ENCODE peak calls at places on chromosomes 1 and 21, in four cellular contexts. K is HCT116, M is transverse colon, V is stomach. R is an unnamed sample.
A peak's percentile ranks its signal among the peaks of the same experiment; 100 is the strongest.

GRCh38 chr1:17347769-17348592 is 24.0 kb upstream of the PADI6 start:
- DNase-seq in K (peak; percentile 61), M (no peak), V (no peak), R (peak; percentile 31)

GRCh38 chr1:69492286-69492685 is 75.4 kb upstream of the LRRC7 start:
- DNase-seq in K (no peak), M (no peak), V (no peak), R (no peak)

GRCh38 chr1:26894263-26894662 is 4.2 kb upstream of the GPN2 start:
- DNase-seq in K (no peak), M (no peak), V (no peak), R (no peak)

GRCh38 chr1:27887215-27888035 is 15.1 kb downstream of the THEMIS2 start:
- DNase-seq in K (no peak), M (peak; percentile 59), V (no peak), R (no peak)

GRCh38 chr1:72649211-72649888 is 367.0 kb upstream of the NEGR1 start:
- DNase-seq in K (no peak), M (no peak), V (no peak), R (no peak)

GRCh38 chr1:213783273-213783672 is 204.5 kb upstream of the PROX1 start:
- DNase-seq in K (no peak), M (no peak), V (no peak), R (no peak)

GRCh38 chr1:192133350-192133950 is 24.8 kb upstream of the RGS18 start:
- DNase-seq in K (no peak), M (no peak), V (no peak), R (no peak)

GRCh38 chr21:42474043-42474831 is 21.8 kb downstream of the RSPH1 start:
- DNase-seq in K (peak; percentile 65), M (peak; percentile 94), V (peak; percentile 90), R (no peak)

GRCh38 chr1:111334169-111334568 is 43.5 kb downstream of the CHIA start:
- DNase-seq in K (peak; percentile 21), M (no peak), V (peak; percentile 53), R (peak; percentile 7)

GRCh38 chr21:41709965-41710822 is 56.7 kb downstream of the RIPK4 start:
- DNase-seq in K (no peak), M (no peak), V (peak; percentile 60), R (no peak)

GRCh38 chr1:112761714-112762480 is 46.8 kb upstream of the PPM1J start:
- DNase-seq in K (no peak), M (no peak), V (no peak), R (no peak)

GRCh38 chr1:43979528-43980254 is 681 bp downstream of the B4GALT2 start:
- DNase-seq in K (no peak), M (peak; percentile 72), V (peak; percentile 39), R (peak; percentile 75)

GRCh38 chr1:69455718-69456117 is 112.0 kb upstream of the LRRC7 start:
- DNase-seq in K (no peak), M (no peak), V (no peak), R (no peak)

GRCh38 chr1:230107941-230108340 is 40.9 kb downstream of the GALNT2 start:
- DNase-seq in K (no peak), M (no peak), V (no peak), R (no peak)
- TF ChIP-seq POLR2A in K (no peak), M (no peak), V (no peak), R (no peak)

GRCh38 chr1:82452096-82452495 is 651.4 kb downstream of the ADGRL2 start:
- DNase-seq in K (no peak), M (no peak), V (no peak), R (no peak)
- TF ChIP-seq POLR2A in K (no peak), M (no peak), V (no peak), R (no peak)

DNA sequence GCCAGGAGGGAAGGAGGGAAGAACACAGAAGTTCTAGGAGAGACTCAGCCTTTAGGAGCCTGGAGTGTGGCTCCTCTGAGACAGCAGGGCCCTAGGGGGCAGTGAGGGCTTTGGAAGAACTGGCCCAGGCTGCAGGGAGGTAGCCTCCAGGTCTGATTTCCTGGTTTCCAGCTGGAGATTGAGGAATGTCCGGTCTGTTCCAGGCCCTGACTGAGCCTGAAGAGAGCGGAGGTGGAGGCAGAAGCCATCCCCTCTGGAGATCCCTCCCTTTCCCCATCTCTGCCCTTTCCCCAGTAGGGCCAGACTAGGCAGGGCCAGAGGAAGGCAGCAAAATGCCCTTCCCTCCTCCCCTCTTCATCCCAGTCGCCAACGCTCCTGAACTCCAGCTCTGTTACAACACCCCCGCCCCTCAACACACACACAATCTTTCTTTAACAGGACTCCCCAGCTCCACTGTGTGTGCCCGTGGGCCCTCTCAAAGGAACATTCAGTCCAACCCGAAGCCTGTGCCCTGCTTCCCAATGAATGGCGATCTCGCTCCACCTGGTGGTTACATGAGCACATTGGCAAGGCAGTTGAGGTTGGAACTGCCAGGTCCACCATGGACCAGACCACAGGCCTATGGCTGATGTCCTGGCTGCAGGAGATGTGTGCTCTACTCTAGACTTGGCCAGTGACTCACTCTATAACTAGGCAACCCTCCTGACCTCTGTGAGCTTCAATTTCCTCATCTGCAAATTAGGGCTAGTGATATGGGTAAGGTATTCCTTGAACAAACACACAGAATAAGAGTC is 32.0 kb downstream of the MAP7D1 start:
- DNase-seq in K (peak; percentile 79), M (peak; percentile 88), V (peak; percentile 88), R (peak; percentile 90)
- TF ChIP-seq POLR2A in K (no peak), M (no peak), V (no peak), R (no peak)

DNA sequence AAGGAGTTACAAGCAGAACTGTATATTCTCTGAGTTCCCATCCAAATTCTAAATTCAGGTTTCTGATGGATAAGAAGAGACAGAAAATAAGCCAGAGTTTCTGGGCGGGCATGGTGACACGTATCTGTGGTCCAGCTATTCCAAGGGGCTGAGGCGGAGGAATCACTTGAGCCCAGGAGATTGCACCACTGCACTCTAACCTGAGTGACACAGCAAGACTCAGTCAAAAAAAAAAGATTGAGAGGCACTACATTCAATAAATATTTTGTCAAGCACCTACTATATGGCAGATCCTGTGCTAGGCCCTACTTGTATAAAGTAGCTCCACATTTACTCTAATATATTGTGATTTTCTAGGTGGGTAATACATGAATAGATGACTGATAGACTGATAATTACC is 6.4 kb upstream of the FRRS1 start:
- DNase-seq in K (no peak), M (no peak), V (no peak), R (no peak)
- TF ChIP-seq POLR2A in K (no peak), M (no peak), V (no peak), R (no peak)

DNA sequence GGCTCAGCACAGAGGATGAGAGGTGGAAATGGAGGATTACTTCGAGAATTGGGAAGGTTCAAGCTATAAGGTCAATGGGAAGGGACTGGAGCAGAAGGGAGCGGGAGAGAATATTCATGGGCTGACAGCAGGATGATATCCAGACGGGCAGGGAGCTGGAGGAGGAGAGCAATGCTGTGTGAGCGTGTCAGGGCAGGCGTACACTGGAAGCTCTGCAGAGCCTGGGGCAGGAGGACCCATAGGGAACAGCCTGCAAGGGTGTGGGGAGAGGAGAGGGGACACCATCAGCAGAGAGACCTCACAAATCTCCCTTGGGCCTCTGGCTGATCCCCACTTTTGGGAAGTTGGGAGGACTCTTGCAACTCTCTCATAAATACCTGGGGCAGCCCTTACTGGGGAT is 13.7 kb downstream of the CSF1 start:
- DNase-seq in K (no peak), M (no peak), V (no peak), R (no peak)
- TF ChIP-seq POLR2A in K (no peak), M (no peak), V (no peak), R (no peak)

DNA sequence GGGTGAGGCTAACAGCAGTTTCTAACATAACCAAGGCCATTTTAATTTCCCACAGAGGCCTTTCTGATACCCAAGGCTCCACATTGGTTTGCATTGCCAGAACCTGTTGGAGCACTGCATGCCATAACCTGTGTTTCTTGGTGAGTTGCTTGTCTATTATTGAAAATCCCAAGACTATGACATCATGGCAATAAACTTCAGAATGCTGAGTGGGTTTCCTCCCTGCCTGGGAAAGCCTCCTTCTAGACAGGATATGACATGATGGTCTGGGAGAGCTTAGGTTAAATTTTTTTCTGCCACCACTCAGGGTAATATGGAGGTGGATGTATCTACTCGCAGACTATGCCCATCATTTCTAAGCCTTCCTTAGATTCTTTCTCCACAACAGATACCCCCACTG is 23.2 kb upstream of the PTGFRN start:
- DNase-seq in K (no peak), M (no peak), V (no peak), R (no peak)
- TF ChIP-seq POLR2A in K (no peak), M (no peak), V (no peak), R (no peak)

DNA sequence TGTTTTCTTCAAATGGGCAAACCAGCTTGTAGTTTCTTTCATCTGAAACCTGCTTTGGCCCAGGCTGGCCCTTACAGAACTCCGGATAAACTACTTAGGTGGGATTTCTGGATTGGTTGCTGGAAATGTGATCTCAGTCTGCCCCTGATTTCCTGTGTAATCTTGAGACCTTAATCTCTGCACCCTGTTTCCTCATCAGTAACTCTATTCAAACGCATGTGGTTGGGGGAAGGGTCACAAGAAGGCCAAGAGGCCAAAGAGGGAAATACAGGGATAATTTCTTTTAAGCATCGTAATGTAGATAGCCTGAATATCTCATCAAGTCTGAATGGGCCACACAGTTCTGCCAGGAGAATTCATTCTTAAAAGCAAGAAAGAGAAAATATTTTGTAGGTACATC is 483.6 kb downstream of the LTN1 start:
- DNase-seq in K (no peak), M (no peak), V (no peak), R (no peak)
- TF ChIP-seq POLR2A in K (no peak), M (no peak), V (no peak), R (no peak)

DNA sequence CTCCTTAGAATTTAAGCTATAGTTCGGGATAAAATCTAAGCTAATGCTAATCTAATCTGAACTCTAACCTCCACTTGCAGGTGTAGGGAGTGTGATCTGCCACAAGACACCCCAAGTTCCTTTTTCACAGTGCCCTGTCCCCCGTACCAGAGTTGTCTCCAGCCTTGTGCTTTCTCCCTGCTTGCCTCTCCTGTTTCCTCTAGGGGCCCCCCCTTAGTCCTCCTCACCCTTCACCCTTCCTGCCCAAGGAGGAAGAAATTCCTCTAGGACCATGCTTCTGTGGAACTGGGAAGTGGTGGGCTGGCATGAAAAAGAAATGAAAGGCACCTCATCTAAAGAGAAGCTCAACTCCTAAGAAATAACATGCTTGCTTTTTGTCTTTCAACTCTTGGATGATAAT is 50.2 kb upstream of the BCL9 start:
- DNase-seq in K (no peak), M (no peak), V (no peak), R (no peak)
- TF ChIP-seq POLR2A in K (no peak), M (no peak), V (no peak), R (no peak)

DNA sequence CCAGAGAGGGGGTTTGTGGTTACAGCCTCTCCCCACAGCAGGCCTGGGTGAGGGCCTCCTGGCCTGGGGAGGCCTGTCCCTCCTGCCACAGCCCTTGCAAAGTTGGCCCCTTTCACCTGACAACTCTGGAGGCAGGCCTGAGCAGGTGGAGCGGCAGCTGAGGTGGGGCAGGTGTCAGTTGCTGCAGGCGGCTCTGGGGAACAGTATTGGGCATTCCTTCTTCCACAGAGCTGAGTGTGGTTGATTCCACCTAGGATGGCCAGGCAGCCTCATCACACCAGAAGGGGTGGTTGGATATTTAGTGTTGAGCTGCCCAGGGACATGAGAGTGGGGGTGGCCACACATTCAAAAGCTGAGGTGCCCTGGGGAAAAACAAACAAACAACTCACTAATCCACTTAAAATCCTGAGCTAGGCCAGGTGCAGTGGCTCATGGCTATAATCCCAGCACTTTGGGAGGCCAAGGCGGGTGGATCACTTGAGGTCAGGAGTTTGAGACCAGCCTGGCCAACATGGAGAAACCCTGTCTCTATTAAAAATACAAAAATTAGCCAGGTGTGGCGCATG is 31.1 kb downstream of the PIGP start:
- DNase-seq in K (no peak), M (no peak), V (no peak), R (no peak)
- TF ChIP-seq POLR2A in K (no peak), M (no peak), V (no peak), R (no peak)

R was measured in erythroblast.